ENCODE peak calls at places on chromosomes 1 and 21, in ten cellular contexts. V is CD4-positive, alpha-beta T cell; I is esophagus muscularis mucosa; M is neural progenitor cell; A is left ventricle myocardium inferior; T is astrocyte; J is colonic mucosa; F is heart left ventricle; B is GM12878; X is WERI-Rb-1. L is an unnamed sample.

GRCh38 chr1:235060607-235061470 is 67.8 kb downstream of the TOMM20 start:
- DNase-seq in V (no peak), I (no peak), M (peak; percentile 68), A (peak; percentile 33), T (no peak), J (peak; percentile 72), F (no peak), B (no peak), X (no peak), L (no peak)

GRCh38 chr1:63779338-63779819 is 5.6 kb downstream of the ROR1 start:
- DNase-seq in V (no peak), I (peak; percentile 78), M (no peak), A (no peak), T (no peak), J (no peak), F (no peak), B (no peak), X (peak; percentile 47), L (peak; percentile 29)

GRCh38 chr1:87916965-87917364 is 588.3 kb downstream of the LMO4 start:
- DNase-seq in V (no peak), I (no peak), M (no peak), A (no peak), T (peak; percentile 13), J (no peak), F (no peak), B (no peak), X (no peak), L (no peak)

GRCh38 chr1:231376101-231376500 is 38.0 kb downstream of the SPRTN start:
- DNase-seq in V (no peak), I (no peak), M (no peak), A (no peak), T (no peak), J (no peak), F (no peak), B (no peak), X (no peak), L (no peak)

GRCh38 chr21:23887709-23888303 is 1719.5 kb downstream of the MRPL39 start:
- DNase-seq in V (peak; percentile 6), I (no peak), M (no peak), A (no peak), T (no peak), J (no peak), F (no peak), B (no peak), X (no peak), L (no peak)

GRCh38 chr1:52119291-52119690 is 22.6 kb upstream of the ZFYVE9 start:
- DNase-seq in V (no peak), I (no peak), M (no peak), A (no peak), T (no peak), J (no peak), F (no peak), B (no peak), X (no peak), L (no peak)

GRCh38 chr1:110348050-110348449 is 8.9 kb downstream of the RBM15 start:
- DNase-seq in V (no peak), I (no peak), M (no peak), A (no peak), T (no peak), J (no peak), F (no peak), B (no peak), X (no peak), L (no peak)

GRCh38 chr1:57826535-57826934 is 402.7 kb upstream of the DAB1 start:
- DNase-seq in V (no peak), I (no peak), M (no peak), A (peak; percentile 14), T (no peak), J (no peak), F (no peak), B (no peak), X (no peak), L (no peak)

DNA sequence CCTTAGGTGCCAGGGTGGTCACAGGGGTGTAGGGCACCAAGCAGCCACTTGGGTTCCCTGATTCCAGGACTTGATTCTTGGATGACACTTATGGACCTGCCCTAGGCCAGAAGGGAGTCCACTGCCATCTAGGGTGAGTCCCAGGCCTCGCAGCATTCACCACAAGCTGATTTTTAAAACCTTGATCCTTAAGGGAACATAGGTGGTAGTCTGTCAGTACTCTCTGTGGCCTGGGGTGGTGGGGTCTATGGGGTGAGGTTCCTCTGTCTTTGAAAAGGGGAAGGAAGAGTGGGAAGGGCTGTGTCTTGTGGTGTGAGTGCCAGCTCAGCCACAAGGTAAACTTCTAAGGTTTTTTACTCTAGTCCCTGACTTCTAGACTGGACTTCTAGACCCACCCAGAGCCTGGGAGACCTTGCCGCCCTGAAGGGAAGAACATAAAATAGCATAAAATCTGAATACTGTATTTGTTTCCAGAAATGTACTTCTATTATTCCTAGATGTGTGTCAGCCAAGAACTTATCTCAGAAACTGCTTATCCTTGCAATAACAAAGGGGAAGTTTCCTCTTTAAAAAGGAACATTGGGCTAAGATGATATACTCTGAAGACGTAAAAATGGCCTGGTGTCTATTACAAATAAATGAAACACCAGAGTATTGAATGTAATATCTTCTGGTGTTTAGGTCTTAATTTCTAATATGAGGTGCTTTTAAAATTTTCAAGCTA is 757.3 kb downstream of the LTN1 start:
- DNase-seq in V (no peak), I (no peak), M (no peak), A (peak; percentile 22), T (no peak), J (no peak), F (no peak), B (no peak), X (peak; percentile 9), L (no peak)
- TF ChIP-seq CTCF in V (no peak), I (no peak), M (peak; percentile 9), A (peak; percentile 38), T (no peak), J (no peak), F (no peak), B (no peak), X (no peak), L (peak; percentile 22)

GRCh38 chr1:54278941-54279422 is 79.0 kb downstream of the MRPL37 start:
- DNase-seq in V (no peak), I (no peak), M (no peak), A (no peak), T (peak; percentile 92), J (no peak), F (no peak), B (no peak), X (no peak), L (no peak)

GRCh38 chr1:54275349-54275748 is 75.4 kb downstream of the MRPL37 start:
- DNase-seq in V (no peak), I (peak; percentile 95), M (no peak), A (peak; percentile 70), T (peak; percentile 72), J (no peak), F (peak; percentile 90), B (no peak), X (no peak), L (no peak)

GRCh38 chr1:54279457-54279856 is 79.5 kb downstream of the MRPL37 start:
- DNase-seq in V (no peak), I (no peak), M (no peak), A (no peak), T (no peak), J (no peak), F (no peak), B (no peak), X (no peak), L (no peak)

GRCh38 chr1:54276617-54277450 is 76.9 kb downstream of the MRPL37 start:
- DNase-seq in V (no peak), I (no peak), M (no peak), A (peak; percentile 47), T (no peak), J (no peak), F (peak; percentile 68), B (no peak), X (no peak), L (no peak)

DNA sequence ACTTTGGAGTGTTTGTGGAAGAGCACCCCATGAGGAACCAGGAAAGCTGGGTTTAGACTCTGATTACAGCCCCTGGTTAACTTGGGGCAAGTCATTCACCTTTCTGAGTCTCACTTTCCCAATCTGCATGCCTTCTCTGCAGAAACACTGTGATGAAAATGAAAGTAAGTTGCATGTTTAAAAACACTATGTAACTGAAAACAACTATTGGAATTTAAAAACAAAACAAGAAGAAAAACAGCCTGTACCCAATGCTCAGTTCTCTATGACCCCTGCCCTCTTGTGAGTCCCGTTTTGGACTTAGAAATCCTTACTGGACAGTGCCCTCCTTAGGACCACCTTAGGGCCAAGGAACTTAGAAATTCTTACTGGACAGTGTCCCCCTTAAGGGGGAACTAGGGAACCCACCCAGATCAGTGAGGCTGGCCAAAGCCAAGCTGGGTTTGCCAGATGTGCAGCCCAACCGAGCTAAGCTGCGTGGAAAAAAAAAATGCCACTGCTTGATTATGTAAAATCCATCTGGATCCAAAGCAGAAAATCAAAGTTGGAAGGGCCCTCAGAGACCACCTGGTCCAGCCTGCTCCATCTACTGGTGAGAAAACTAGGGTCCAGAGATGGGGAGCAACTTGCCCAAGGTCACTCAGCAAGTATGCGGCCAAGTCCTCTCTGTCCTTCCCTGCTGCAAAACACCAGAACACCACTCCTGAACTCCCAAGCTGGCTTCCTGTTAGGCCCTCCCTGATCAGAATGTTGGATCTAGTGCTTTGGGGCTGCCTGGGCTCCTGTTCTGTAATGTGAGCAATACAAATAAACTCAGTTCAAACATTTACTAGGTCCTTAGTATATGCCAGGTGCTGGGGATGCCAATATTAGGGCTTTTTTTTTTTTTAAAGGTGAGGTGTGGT is 77.7 kb downstream of the MRPL37 start:
- DNase-seq in V (no peak), I (no peak), M (no peak), A (no peak), T (no peak), J (peak; percentile 70), F (no peak), B (peak; percentile 19), X (no peak), L (no peak)
- H3K27ac ChIP-seq in V (no peak overlapping the region), I (peak overlapping the region; percentile 90), M (no peak overlapping the region), A (peak overlapping the region; percentile 84), T (no peak overlapping the region), J (peak overlapping the region; percentile 83), F (peak overlapping the region; percentile 68), B (peak overlapping the region; percentile 60), X (no peak overlapping the region), L (peak overlapping the region; percentile 52)

GRCh38 chr1:154501423-154502065 is 475 bp upstream of the TDRD10 start:
- DNase-seq in V (no peak), I (no peak), M (peak; percentile 58), A (peak; percentile 61), T (no peak), J (peak; percentile 40), F (peak; percentile 70), B (no peak), X (no peak), L (no peak)

GRCh38 chr1:154502066-154502741 is at the start of the genes SHE and TDRD10:
- DNase-seq in V (no peak), I (no peak), M (peak; percentile 62), A (peak; percentile 60), T (no peak), J (no peak), F (peak; percentile 74), B (no peak), X (no peak), L (no peak)

GRCh38 chr1:154503898-154504297 is 1.7 kb upstream of the SHE start:
- DNase-seq in V (no peak), I (no peak), M (no peak), A (no peak), T (no peak), J (no peak), F (no peak), B (no peak), X (no peak), L (no peak)

GRCh38 chr1:154500533-154500932 is 1.5 kb upstream of the TDRD10 start:
- DNase-seq in V (no peak), I (no peak), M (no peak), A (no peak), T (no peak), J (no peak), F (no peak), B (no peak), X (no peak), L (no peak)

DNA sequence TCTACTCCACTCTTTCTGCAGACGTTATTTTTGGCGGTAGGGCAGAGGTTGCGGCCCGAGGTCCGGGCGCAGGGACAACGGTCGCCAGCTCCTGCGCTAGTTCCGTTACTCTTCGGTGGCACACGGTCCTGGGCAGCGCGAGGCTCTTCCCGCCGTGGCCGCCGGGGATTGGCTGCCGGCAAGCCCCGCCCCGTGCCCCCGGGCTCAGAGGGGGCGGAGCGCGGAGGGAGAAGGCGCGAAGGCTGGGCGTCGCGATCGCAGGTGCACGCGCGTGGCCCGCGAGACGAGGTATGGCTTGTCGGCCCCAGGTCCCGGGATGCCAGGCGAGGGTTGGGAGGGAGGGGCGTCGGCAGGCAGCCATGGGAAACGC is 515 bp upstream of the SHE start:
- DNase-seq in V (no peak), I (no peak), M (peak; percentile 15), A (peak; percentile 20), T (no peak), J (no peak), F (no peak), B (no peak), X (no peak), L (no peak)
- H3K27me3 ChIP-seq in V (peaks cover 59% of the 10 kb centered on the region), I (peaks cover 88% of the 10 kb centered on the region), M (peaks cover 95% of the 10 kb centered on the region), A (peaks cover 44% of the 10 kb centered on the region), T (peaks cover 75% of the 10 kb centered on the region), J (peaks cover 32% of the 10 kb centered on the region), F (no peaks in the 10 kb centered on the region), B (peaks cover 10% of the 10 kb centered on the region), X (peaks cover 100% of the 10 kb centered on the region), L (peaks cover 70% of the 10 kb centered on the region)

DNA sequence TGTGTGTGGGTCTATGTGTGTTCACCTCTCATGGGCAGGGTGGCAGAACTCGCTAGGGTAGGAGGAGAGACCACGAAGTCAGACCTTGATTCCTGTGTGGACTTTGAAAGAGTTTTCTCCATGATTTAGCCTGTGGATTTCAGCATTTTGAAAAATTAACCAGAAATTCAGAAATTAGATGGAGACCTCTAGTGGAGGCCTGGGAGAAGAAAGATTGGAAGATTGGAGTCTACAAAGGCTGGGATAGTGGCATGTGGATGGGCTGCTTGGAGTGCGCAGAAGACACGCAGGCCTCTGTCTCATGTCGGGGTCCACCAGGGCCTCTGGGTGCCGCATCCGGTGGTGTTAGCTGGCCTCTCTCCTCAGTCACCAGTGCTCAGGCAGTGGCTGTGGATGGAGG is 18.9 kb upstream of the IGSF5 start:
- DNase-seq in V (no peak), I (no peak), M (no peak), A (no peak), T (no peak), J (no peak), F (no peak), B (no peak), X (no peak), L (no peak)
- TF ChIP-seq CTCF in V (no peak), I (no peak), M (no peak), A (no peak), T (peak; percentile 28), J (no peak), F (no peak), B (no peak), X (peak; percentile 11), L (peak; percentile 35)

L was measured in AG04450.